ENCODE peak calls at places on chromosomes 2 and 18, in nine cellular contexts. One of them, this sample, is unnamed.

GRCh38 chr2:42359894-42360483 is 1.0 kb downstream of the COX7A2L start:
- DNase-seq in AG04450: no peak
- DNase-seq in fibroblast of pulmonary artery: peak; percentile 72
- DNase-seq in WERI-Rb-1: no peak
- DNase-seq in prostate gland: no peak
- DNase-seq in sigmoid colon: no peak
- DNase-seq in fibroblast of mammary gland: peak; percentile 66
- DNase-seq in GM23338: no peak
- DNase-seq in pancreas: no peak
- DNase-seq in this sample: peak; percentile 75

GRCh38 chr18:22322251-22322691 is 95.4 kb downstream of the CTAGE1 start:
- DNase-seq in AG04450: no peak
- DNase-seq in fibroblast of pulmonary artery: peak; percentile 67
- DNase-seq in WERI-Rb-1: no peak
- DNase-seq in prostate gland: no peak
- DNase-seq in sigmoid colon: peak; percentile 72
- DNase-seq in fibroblast of mammary gland: peak; percentile 68
- DNase-seq in GM23338: no peak
- DNase-seq in pancreas: no peak
- DNase-seq in this sample: no peak

GRCh38 chr2:64391459-64391858 is 62.5 kb upstream of the LGALSL start:
- DNase-seq in AG04450: no peak
- DNase-seq in fibroblast of pulmonary artery: no peak
- DNase-seq in WERI-Rb-1: no peak
- DNase-seq in prostate gland: no peak
- DNase-seq in sigmoid colon: no peak
- DNase-seq in fibroblast of mammary gland: no peak
- DNase-seq in GM23338: no peak
- DNase-seq in pancreas: no peak
- DNase-seq in this sample: no peak

GRCh38 chr2:224025874-224026273 is 13.2 kb downstream of the SERPINE2 start:
- DNase-seq in AG04450: no peak
- DNase-seq in fibroblast of pulmonary artery: no peak
- DNase-seq in WERI-Rb-1: no peak
- DNase-seq in prostate gland: no peak
- DNase-seq in sigmoid colon: no peak
- DNase-seq in fibroblast of mammary gland: no peak
- DNase-seq in GM23338: peak; percentile 64
- DNase-seq in pancreas: no peak
- DNase-seq in this sample: no peak

GRCh38 chr18:9446839-9447238 is 28.5 kb upstream of the RALBP1 start:
- DNase-seq in AG04450: no peak
- DNase-seq in fibroblast of pulmonary artery: no peak
- DNase-seq in WERI-Rb-1: no peak
- DNase-seq in prostate gland: no peak
- DNase-seq in sigmoid colon: no peak
- DNase-seq in fibroblast of mammary gland: no peak
- DNase-seq in GM23338: no peak
- DNase-seq in pancreas: no peak
- DNase-seq in this sample: no peak

GRCh38 chr2:1104364-1104763 is 153.7 kb downstream of the SNTG2 start:
- DNase-seq in AG04450: no peak
- DNase-seq in fibroblast of pulmonary artery: no peak
- DNase-seq in WERI-Rb-1: no peak
- DNase-seq in prostate gland: no peak
- DNase-seq in sigmoid colon: no peak
- DNase-seq in fibroblast of mammary gland: no peak
- DNase-seq in GM23338: no peak
- DNase-seq in pancreas: no peak
- DNase-seq in this sample: no peak

GRCh38 chr18:43213816-43214215 is 63.5 kb downstream of the SYT4 start:
- DNase-seq in AG04450: no peak
- DNase-seq in fibroblast of pulmonary artery: no peak
- DNase-seq in WERI-Rb-1: no peak
- DNase-seq in prostate gland: no peak
- DNase-seq in sigmoid colon: no peak
- DNase-seq in fibroblast of mammary gland: no peak
- DNase-seq in GM23338: no peak
- DNase-seq in pancreas: no peak
- DNase-seq in this sample: no peak

GRCh38 chr2:240437181-240437860 is 1.9 kb downstream of the GPC1 start:
- DNase-seq in AG04450: no peak
- DNase-seq in fibroblast of pulmonary artery: no peak
- DNase-seq in WERI-Rb-1: peak; percentile 6
- DNase-seq in prostate gland: no peak
- DNase-seq in sigmoid colon: peak; percentile 66
- DNase-seq in fibroblast of mammary gland: no peak
- DNase-seq in GM23338: no peak
- DNase-seq in pancreas: peak; percentile 46
- DNase-seq in this sample: no peak

GRCh38 chr2:129726271-129726670 is 253.2 kb upstream of the RAB6C start:
- DNase-seq in AG04450: no peak
- DNase-seq in fibroblast of pulmonary artery: no peak
- DNase-seq in WERI-Rb-1: no peak
- DNase-seq in prostate gland: no peak
- DNase-seq in sigmoid colon: no peak
- DNase-seq in fibroblast of mammary gland: no peak
- DNase-seq in GM23338: no peak
- DNase-seq in pancreas: no peak
- DNase-seq in this sample: no peak

GRCh38 chr2:23618696-23619530 is 233.9 kb downstream of the KLHL29 start:
- DNase-seq in AG04450: no peak
- DNase-seq in fibroblast of pulmonary artery: peak; percentile 4
- DNase-seq in WERI-Rb-1: no peak
- DNase-seq in prostate gland: no peak
- DNase-seq in sigmoid colon: peak; percentile 60
- DNase-seq in fibroblast of mammary gland: no peak
- DNase-seq in GM23338: no peak
- DNase-seq in pancreas: no peak
- DNase-seq in this sample: no peak

GRCh38 chr2:96870631-96871255 is 863 bp upstream of the SEMA4C start:
- DNase-seq in AG04450: no peak
- DNase-seq in fibroblast of pulmonary artery: no peak
- DNase-seq in WERI-Rb-1: peak; percentile 52
- DNase-seq in prostate gland: peak; percentile 68
- DNase-seq in sigmoid colon: peak; percentile 85
- DNase-seq in fibroblast of mammary gland: no peak
- DNase-seq in GM23338: peak; percentile 34
- DNase-seq in pancreas: no peak
- DNase-seq in this sample: no peak

GRCh38 chr2:235195921-235196320 is 244.1 kb downstream of the SH3BP4 start:
- DNase-seq in AG04450: no peak
- DNase-seq in fibroblast of pulmonary artery: no peak
- DNase-seq in WERI-Rb-1: no peak
- DNase-seq in prostate gland: no peak
- DNase-seq in sigmoid colon: no peak
- DNase-seq in fibroblast of mammary gland: no peak
- DNase-seq in GM23338: no peak
- DNase-seq in pancreas: no peak
- DNase-seq in this sample: no peak

GRCh38 chr18:45222200-45222599 is 393.1 kb upstream of the SLC14A2 start:
- DNase-seq in AG04450: no peak
- DNase-seq in fibroblast of pulmonary artery: no peak
- DNase-seq in WERI-Rb-1: no peak
- DNase-seq in prostate gland: no peak
- DNase-seq in sigmoid colon: no peak
- DNase-seq in fibroblast of mammary gland: peak; percentile 25
- DNase-seq in GM23338: no peak
- DNase-seq in pancreas: no peak
- DNase-seq in this sample: no peak

GRCh38 chr2:39512434-39512935 is 75.4 kb upstream of the MAP4K3 start:
- DNase-seq in AG04450: no peak
- DNase-seq in fibroblast of pulmonary artery: no peak
- DNase-seq in WERI-Rb-1: peak; percentile 33
- DNase-seq in prostate gland: no peak
- DNase-seq in sigmoid colon: peak; percentile 92
- DNase-seq in fibroblast of mammary gland: no peak
- DNase-seq in GM23338: no peak
- DNase-seq in pancreas: no peak
- DNase-seq in this sample: no peak

GRCh38 chr2:69385443-69386151 is 1.4 kb downstream of the GFPT1 start:
- DNase-seq in AG04450: no peak
- DNase-seq in fibroblast of pulmonary artery: peak; percentile 48
- DNase-seq in WERI-Rb-1: no peak
- DNase-seq in prostate gland: no peak
- DNase-seq in sigmoid colon: no peak
- DNase-seq in fibroblast of mammary gland: peak; percentile 37
- DNase-seq in GM23338: no peak
- DNase-seq in pancreas: no peak
- DNase-seq in this sample: peak; percentile 67

GRCh38 chr2:207473203-207473865 is 56.4 kb upstream of the CREB1 start:
- DNase-seq in AG04450: peak; percentile 65
- DNase-seq in fibroblast of pulmonary artery: peak; percentile 92
- DNase-seq in WERI-Rb-1: peak; percentile 69
- DNase-seq in prostate gland: peak; percentile 21
- DNase-seq in sigmoid colon: no peak
- DNase-seq in fibroblast of mammary gland: peak; percentile 89
- DNase-seq in GM23338: peak; percentile 83
- DNase-seq in pancreas: no peak
- DNase-seq in this sample: peak; percentile 96

DNA sequence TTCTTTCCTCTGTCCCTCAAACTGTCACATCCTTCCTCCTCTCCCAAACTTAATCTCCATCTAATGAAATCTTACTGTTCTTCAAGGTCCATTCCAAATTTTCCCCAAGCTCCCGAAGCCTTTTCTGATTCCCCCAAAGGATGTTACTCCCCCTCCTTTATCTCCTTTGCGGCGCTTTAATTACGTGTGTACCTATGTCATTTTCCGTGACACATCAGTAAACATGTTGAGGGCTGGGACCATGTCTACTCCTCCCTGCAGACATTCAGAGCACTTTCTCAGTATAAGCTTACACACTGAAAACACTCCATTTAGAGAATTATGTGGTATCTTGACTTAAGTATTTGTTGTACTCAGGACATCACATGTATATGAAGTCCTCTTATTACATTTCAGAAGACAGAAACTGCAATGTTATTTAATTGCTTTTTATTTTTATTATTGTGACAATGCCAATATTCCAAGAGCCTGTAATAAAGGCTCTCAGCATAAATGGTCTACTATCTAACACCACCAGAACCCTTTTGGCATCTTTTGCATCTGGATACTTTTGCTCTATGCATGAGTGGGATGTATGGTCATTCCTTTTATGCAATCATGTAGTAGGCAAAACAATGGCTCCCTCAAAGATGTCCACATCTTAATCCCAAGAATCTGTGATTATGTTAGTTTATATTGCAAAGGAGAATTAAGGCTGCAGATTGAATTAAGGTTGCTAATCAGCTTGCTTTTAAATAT is 1.8 kb downstream of the NMI start:
- DNase-seq in AG04450: no peak
- DNase-seq in fibroblast of pulmonary artery: no peak
- DNase-seq in WERI-Rb-1: no peak
- DNase-seq in prostate gland: no peak
- DNase-seq in sigmoid colon: no peak
- DNase-seq in fibroblast of mammary gland: no peak
- DNase-seq in GM23338: no peak
- DNase-seq in pancreas: no peak
- DNase-seq in this sample: no peak
- H3K4me3 ChIP-seq in AG04450: no peak overlapping the region
- H3K4me3 ChIP-seq in fibroblast of pulmonary artery: no peak overlapping the region
- H3K4me3 ChIP-seq in WERI-Rb-1: no peak overlapping the region
- H3K4me3 ChIP-seq in prostate gland: no peak overlapping the region
- H3K4me3 ChIP-seq in sigmoid colon: no peak overlapping the region
- H3K4me3 ChIP-seq in fibroblast of mammary gland: no peak overlapping the region
- H3K4me3 ChIP-seq in GM23338: no peak overlapping the region
- H3K4me3 ChIP-seq in pancreas: no peak overlapping the region
- H3K4me3 ChIP-seq in this sample: no peak overlapping the region

DNA sequence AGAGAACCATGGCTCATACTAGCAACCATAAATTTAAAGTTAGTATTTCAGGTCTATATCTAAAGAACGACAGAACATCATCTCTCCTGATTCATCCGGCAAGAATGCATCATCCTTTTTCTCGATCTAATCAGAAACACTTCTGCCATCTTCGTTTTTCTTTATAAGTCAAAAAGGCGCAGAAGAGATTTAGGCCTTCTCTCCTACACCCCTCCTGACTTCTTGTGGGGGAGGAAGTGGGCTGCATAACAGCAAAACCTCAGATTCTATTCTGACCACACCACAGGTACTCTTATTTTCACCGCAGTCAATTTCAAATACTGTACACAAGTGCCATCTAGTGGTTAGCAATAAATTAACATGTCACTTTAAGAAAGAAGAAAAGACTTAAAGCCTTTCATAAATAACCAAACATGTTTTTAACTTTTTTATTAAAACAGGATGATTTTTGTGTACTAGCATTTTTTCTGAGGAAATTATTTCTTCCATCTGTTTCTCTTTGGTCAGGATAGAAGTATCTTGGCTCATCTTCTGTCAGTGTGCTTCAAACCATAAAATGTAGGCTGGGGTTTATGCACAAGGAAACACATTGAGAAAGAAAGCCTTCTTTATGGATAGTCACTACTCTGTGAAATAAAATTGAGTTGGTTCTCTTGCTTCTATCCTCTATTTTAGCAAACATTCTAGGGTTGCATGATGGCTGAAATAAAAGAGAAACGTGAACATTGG is 48.3 kb upstream of the PIK3C3 start:
- DNase-seq in AG04450: peak; percentile 39
- DNase-seq in fibroblast of pulmonary artery: peak; percentile 76
- DNase-seq in WERI-Rb-1: no peak
- DNase-seq in prostate gland: no peak
- DNase-seq in sigmoid colon: no peak
- DNase-seq in fibroblast of mammary gland: peak; percentile 62
- DNase-seq in GM23338: peak; percentile 67
- DNase-seq in pancreas: no peak
- DNase-seq in this sample: peak; percentile 78
- TF ChIP-seq CTCF in AG04450: peak; percentile 60
- TF ChIP-seq CTCF in fibroblast of pulmonary artery: peak; percentile 59
- TF ChIP-seq CTCF in WERI-Rb-1: peak; percentile 16
- TF ChIP-seq CTCF in prostate gland: peak; percentile 66
- TF ChIP-seq CTCF in sigmoid colon: peak; percentile 33
- TF ChIP-seq CTCF in fibroblast of mammary gland: peak; percentile 57
- TF ChIP-seq CTCF in GM23338: peak; percentile 84
- TF ChIP-seq CTCF in pancreas: peak; percentile 23
- TF ChIP-seq CTCF in this sample: peak; percentile 60

DNA sequence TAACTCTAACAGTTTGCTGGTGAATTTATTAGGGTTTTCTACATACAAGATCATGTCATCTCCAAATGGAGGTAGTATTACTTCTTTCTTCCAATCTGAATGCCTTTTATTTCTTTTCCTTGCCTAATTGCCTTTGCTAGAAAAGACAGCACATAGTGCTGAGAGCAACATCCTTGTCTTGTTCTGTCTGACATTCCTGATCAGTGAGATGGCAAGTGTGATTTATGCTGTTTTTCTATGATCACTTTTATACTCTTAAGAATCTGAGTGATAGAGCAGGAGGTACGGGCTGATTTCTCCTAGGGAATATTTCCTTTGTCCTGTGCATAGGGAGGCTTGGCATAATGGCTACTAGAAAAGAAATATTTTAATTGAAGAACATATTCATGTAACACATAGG is 17.3 kb downstream of the LYPD6B start:
- DNase-seq in AG04450: no peak
- DNase-seq in fibroblast of pulmonary artery: no peak
- DNase-seq in WERI-Rb-1: no peak
- DNase-seq in prostate gland: no peak
- DNase-seq in sigmoid colon: no peak
- DNase-seq in fibroblast of mammary gland: no peak
- DNase-seq in GM23338: no peak
- DNase-seq in pancreas: no peak
- DNase-seq in this sample: no peak
- H3K4me3 ChIP-seq in AG04450: no peak overlapping the region
- H3K4me3 ChIP-seq in fibroblast of pulmonary artery: no peak overlapping the region
- H3K4me3 ChIP-seq in WERI-Rb-1: no peak overlapping the region
- H3K4me3 ChIP-seq in prostate gland: no peak overlapping the region
- H3K4me3 ChIP-seq in sigmoid colon: no peak overlapping the region
- H3K4me3 ChIP-seq in fibroblast of mammary gland: no peak overlapping the region
- H3K4me3 ChIP-seq in GM23338: no peak overlapping the region
- H3K4me3 ChIP-seq in pancreas: no peak overlapping the region
- H3K4me3 ChIP-seq in this sample: no peak overlapping the region

GRCh38 chr2:20722592-20722991 is 55.6 kb downstream of the GDF7 start:
- DNase-seq in AG04450: no peak
- DNase-seq in fibroblast of pulmonary artery: no peak
- DNase-seq in WERI-Rb-1: no peak
- DNase-seq in prostate gland: no peak
- DNase-seq in sigmoid colon: no peak
- DNase-seq in fibroblast of mammary gland: no peak
- DNase-seq in GM23338: no peak
- DNase-seq in pancreas: no peak
- DNase-seq in this sample: no peak
- TF ChIP-seq CTCF in AG04450: no peak
- TF ChIP-seq CTCF in fibroblast of pulmonary artery: no peak
- TF ChIP-seq CTCF in WERI-Rb-1: no peak
- TF ChIP-seq CTCF in prostate gland: no peak
- TF ChIP-seq CTCF in sigmoid colon: no peak
- TF ChIP-seq CTCF in fibroblast of mammary gland: no peak
- TF ChIP-seq CTCF in GM23338: no peak
- TF ChIP-seq CTCF in pancreas: no peak
- TF ChIP-seq CTCF in this sample: no peak